ENCODE peak calls at places on chromosomes 3 and 15, in six cellular contexts. W, Q, M, C, A and Y are unnamed samples. For H3K4me1, the result is how much of the 10 kb centered on the place peaks cover.

GRCh38 chr15:58724471-58724870 is 25.0 kb downstream of the ADAM10 start:
- DNase-seq in M (no peak), W (no peak), Q (no peak), A (no peak), C (no peak), Y (peak)

GRCh38 chr15:67771201-67771600 is 54.1 kb upstream of the SKOR1 start:
- DNase-seq in Q (no peak), W (no peak), C (no peak), M (no peak), A (no peak), Y (no peak)

GRCh38 chr15:86267892-86268291 is 188.2 kb downstream of the AGBL1 start:
- DNase-seq in C (no peak), M (no peak), W (no peak), Q (no peak), A (no peak), Y (no peak)

GRCh38 chr3:127967296-127967695 is 52.3 kb downstream of the KBTBD12 start:
- DNase-seq in A (no peak), W (no peak), Q (no peak), C (no peak), M (no peak), Y (peak)

GRCh38 chr15:77723756-77724155 is 91.0 kb upstream of the LINGO1 start:
- DNase-seq in Q (no peak), M (no peak), W (no peak), C (no peak), A (no peak), Y (no peak)

GRCh38 chr3:51937014-51937413 is 4.7 kb downstream of the RRP9 start:
- DNase-seq in W (no peak), C (peak), Q (no peak), M (no peak), A (no peak), Y (no peak)

GRCh38 chr3:128310286-128311058 is 156.2 kb downstream of the DNAJB8 start:
- DNase-seq in C (no peak), W (peak), A (no peak), Q (no peak), M (no peak), Y (peak)

GRCh38 chr15:58762285-58762684 is 8.8 kb upstream of the MINDY2 start:
- DNase-seq in A (no peak), M (no peak), W (no peak), C (no peak), Q (no peak), Y (no peak)

DNA sequence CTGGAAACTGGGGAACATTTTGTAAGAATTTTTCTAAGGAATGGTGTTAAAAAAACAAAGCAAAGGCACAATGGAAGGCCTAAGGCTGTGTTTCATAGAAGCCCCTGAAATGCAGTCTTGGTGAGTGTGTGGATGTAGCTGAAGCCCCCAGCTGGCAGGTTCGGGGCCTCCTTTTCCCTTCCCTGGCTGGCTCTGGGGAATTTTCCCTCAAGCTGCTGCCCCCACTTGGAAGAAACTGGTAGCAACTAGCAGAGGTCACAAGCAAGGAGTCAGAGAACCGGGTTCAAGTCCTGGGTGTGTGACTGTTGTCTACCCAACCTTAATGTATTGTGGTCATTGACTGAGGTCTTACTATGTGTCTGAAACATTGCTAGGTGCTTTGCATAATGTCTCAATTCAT is 85.3 kb upstream of the MYZAP start:
- DNase-seq in Q (no peak), W (no peak), M (no peak), A (no peak), C (no peak), Y (no peak)
- H3K4me1 ChIP-seq in Q (under half), W (under half), M (under half), A (under half), C (under half), Y (half or more)

DNA sequence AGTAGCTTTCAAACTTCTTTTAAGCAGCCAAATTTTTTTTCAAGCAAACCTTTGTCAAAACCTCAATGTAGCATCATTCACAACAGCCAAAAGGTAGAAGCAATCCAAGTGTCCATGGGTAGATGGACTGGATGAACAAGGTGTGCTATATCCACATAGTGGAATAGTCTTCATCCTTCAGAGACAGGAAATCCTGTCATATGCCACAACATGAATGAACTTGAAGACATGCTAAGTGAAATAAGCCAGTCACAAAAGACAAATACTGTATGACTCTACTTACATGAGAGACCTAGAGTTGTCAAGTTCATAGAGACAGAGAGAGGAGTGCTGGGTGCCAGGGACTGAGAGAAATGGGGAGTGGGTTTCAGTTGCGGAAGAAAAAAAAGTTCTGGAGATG is 87.6 kb downstream of the SRGAP3 start:
- DNase-seq in Q (no peak), A (no peak), C (no peak), W (no peak), M (no peak), Y (no peak)
- TF ChIP-seq POLR2A in Q (no peak), A (no peak), C (no peak), W (no peak), M (no peak), Y (no peak)

DNA sequence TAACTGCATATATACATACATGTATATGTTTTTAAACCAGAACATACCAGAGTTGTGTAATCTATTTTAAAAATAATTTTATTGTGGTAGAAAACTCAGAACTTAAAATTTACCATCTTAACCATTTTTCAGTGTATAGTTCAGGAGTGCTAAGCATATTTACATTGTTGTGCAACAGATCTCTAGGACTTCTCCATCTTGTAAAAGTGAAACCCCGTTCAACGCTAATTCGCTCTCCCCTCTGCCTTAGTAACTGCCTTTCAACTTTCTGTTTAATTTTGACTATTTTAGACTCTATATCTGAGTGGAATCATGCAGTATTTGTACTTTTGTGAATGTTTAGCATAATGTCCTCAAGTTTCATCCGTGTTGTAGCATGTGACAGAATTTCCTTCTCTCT is 51.8 kb upstream of the SSR3 start:
- DNase-seq in Q (no peak), M (no peak), C (no peak), A (no peak), W (no peak), Y (no peak)
- H3K27ac ChIP-seq in Q (peak), M (no peak), C (no peak), A (no peak), W (peak), Y (peak)

GRCh38 chr3:99958177-99958912 is 140.7 kb downstream of the CMSS1 start:
- DNase-seq in W (no peak), M (no peak), Q (no peak), A (no peak), C (no peak), Y (no peak)
- H3K4me1 ChIP-seq in W (under half), M (under half), Q (under half), A (half or more), C (under half), Y (under half)

DNA sequence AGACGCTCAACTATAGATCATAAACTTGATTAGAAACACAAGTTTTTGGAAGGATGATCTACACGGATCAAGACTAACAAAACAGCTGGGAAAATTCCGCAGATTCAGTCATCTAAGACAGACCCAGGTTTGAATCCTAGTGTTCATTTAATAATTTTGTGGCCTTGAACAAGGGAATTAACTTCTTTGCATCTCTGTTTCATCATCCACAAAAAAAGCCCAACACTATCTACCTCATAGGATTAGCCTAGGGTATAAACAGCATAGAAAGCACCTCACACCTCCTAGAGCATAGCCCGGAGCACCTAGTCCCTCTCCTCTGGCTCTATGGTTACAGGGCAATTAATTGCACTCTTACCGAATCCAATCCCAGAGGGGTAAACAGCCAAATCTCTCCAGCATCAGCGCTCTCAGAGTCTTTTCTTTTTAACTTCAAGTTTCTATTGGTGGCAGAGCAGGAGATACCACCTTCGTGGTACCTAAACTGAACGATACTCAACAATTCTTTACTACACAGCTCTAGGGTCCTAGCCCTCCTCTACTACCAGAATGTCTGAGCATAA is 3.5 kb downstream of the TBL1XR1 start:
- DNase-seq in Q (no peak), C (no peak), W (no peak), A (no peak), M (no peak), Y (no peak)
- TF ChIP-seq POLR2A in Q (no peak), C (no peak), W (no peak), A (no peak), M (no peak), Y (no peak)

DNA sequence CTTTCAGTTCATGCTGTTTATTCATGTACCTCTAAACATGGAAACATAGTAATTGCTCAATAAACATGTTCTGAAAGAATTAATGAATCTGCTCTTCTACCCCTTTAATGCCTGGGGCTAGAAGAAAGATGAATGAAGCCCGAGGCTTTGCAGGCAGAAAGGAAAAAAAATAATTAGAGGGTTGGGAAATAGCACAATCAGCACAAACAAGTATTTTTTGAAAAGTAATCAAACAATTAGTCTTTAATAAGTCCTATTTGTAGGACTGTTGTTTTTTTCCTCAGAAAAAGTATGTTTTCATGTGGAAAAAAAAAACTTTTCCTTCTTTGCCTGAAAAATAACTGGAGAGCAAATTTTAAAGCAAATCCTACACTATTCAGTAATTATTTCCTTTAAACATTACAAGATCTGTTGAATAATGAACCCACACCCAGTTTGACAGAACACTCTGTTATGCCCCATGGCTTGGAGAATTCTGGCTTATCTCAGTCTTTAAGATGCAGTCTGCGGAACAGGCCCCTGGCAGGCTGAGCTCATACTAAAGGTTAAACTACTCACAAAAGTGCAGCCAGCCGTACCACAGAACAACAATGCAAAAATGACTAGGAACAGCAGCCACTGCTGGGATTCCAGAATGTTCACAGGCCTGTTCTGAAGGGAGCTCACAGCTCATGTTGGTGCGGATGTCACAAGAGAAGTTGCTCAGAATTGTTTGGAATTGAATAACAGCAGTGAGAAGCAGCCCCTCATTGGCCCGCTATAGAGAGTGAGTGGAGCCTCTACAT is 79.2 kb downstream of the ABI3BP start:
- DNase-seq in Q (peak), C (peak), M (peak), W (no peak), A (no peak), Y (peak)
- H3K27ac ChIP-seq in Q (peak), C (peak), M (peak), W (no peak), A (no peak), Y (peak)

DNA sequence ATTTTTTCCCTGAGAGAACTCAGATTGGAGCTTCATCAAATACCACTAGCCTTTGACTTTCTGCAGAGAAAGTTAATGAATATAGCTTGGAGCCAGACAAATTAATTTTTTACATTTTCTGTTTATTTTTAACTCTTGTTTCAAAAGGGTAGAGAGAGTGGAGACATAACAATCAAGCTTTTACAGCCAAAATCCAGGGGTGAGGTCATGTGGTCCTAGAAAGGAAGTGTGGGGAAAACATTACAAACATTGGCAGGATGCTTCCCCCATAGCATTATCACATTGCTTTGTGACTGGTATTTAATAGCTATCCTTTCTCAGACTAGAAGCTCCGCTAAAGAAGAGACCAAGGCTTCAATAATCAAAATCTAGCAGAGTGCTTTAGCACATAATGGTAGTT is 46.4 kb upstream of the PHLDB2 start:
- DNase-seq in M (no peak), A (no peak), C (no peak), Q (no peak), W (no peak), Y (no peak)
- H3K4me1 ChIP-seq in M (under half), A (under half), C (under half), Q (under half), W (under half), Y (under half)